ENCODE peak calls at places on chromosomes 3 and 15, in four cellular contexts. D, E, W and C are unnamed samples.

GRCh38 chr15:47609693-47610092 is 107.6 kb upstream of the SEMA6D start:
- DNase-seq in D (no peak), E (peak; percentile 25), W (no peak), C (no peak)

GRCh38 chr3:140595295-140595694 is 82.6 kb upstream of the TRIM42 start:
- DNase-seq in D (no peak), E (no peak), W (no peak), C (peak; percentile 40)

GRCh38 chr3:116040152-116040551 is 405.1 kb downstream of the LSAMP start:
- DNase-seq in D (no peak), E (no peak), W (no peak), C (no peak)

GRCh38 chr15:58440922-58441321 is 9.1 kb downstream of the LIPC start:
- DNase-seq in D (peak; percentile 26), E (no peak), W (no peak), C (peak; percentile 58)

GRCh38 chr15:74200394-74200793 is 2.2 kb downstream of the STRA6 start:
- DNase-seq in D (no peak), E (peak; percentile 35), W (no peak), C (no peak)

GRCh38 chr3:14439501-14440167 is 37.2 kb downstream of the SLC6A6 start:
- DNase-seq in D (no peak), E (peak; percentile 87), W (no peak), C (peak; percentile 77)

GRCh38 chr15:68821190-68821897 is 649 bp upstream of the ANP32A start:
- DNase-seq in D (no peak), E (no peak), W (no peak), C (peak; percentile 38)

GRCh38 chr3:150636258-150636657 is 33.1 kb downstream of the SELENOT start:
- DNase-seq in D (no peak), E (no peak), W (no peak), C (no peak)

GRCh38 chr3:59049671-59050331 is at the start of gene CFAP20DC:
- DNase-seq in D (peak; percentile 95), E (peak; percentile 97), W (peak; percentile 85), C (peak; percentile 89)

GRCh38 chr3:172515130-172515918 is 7.9 kb downstream of the TNFSF10 start:
- DNase-seq in D (no peak), E (no peak), W (no peak), C (no peak)

GRCh38 chr3:51974277-51974962 is 444 bp upstream of the ABHD14A start:
- DNase-seq in D (no peak), E (peak; percentile 62), W (no peak), C (no peak)

GRCh38 chr3:71511446-71511845 is 72.1 kb downstream of the FOXP1 start:
- DNase-seq in D (no peak), E (no peak), W (no peak), C (no peak)

GRCh38 chr15:84681822-84682221 is 23.8 kb upstream of the NMB start:
- DNase-seq in D (no peak), E (no peak), W (no peak), C (no peak)

GRCh38 chr3:102510663-102511062 is 75.8 kb downstream of the ZPLD1 start:
- DNase-seq in D (no peak), E (no peak), W (no peak), C (no peak)

GRCh38 chr3:138949445-138950005 is 2.5 kb downstream of the FOXL2NB start:
- DNase-seq in D (no peak), E (peak; percentile 45), W (no peak), C (no peak)

GRCh38 chr15:39232512-39232911 is 348.4 kb upstream of the THBS1 start:
- DNase-seq in D (no peak), E (peak; percentile 7), W (no peak), C (no peak)

GRCh38 chr3:24678441-24678865 is 183.8 kb upstream of the THRB start:
- DNase-seq in D (no peak), E (no peak), W (no peak), C (peak; percentile 15)

GRCh38 chr3:187689984-187690383 is 12.4 kb downstream of the RTP2 start:
- DNase-seq in D (no peak), E (no peak), W (no peak), C (no peak)

GRCh38 chr15:89469331-89470107 is 26.9 kb downstream of the RHCG start:
- DNase-seq in D (no peak), E (no peak), W (no peak), C (no peak)

GRCh38 chr3:23776352-23776891 is 29.3 kb upstream of the UBE2E1 start:
- DNase-seq in D (no peak), E (no peak), W (no peak), C (no peak)

GRCh38 chr15:69324031-69324430 is 25.3 kb downstream of the PAQR5 start:
- DNase-seq in D (no peak), E (no peak), W (no peak), C (no peak)

GRCh38 chr15:70159397-70160009 is 61.8 kb upstream of the TLE3 start:
- DNase-seq in D (no peak), E (no peak), W (no peak), C (no peak)

GRCh38 chr15:101542306-101543025 is 53.0 kb upstream of the PCSK6 start:
- DNase-seq in D (no peak), E (peak; percentile 71), W (no peak), C (no peak)

GRCh38 chr3:142447852-142448315 is at the start of gene XRN1:
- DNase-seq in D (peak; percentile 98), E (peak; percentile 99), W (peak; percentile 51), C (peak; percentile 99)

GRCh38 chr3:45135959-45136358 is 10.2 kb downstream of the CDCP1 start:
- DNase-seq in D (no peak), E (no peak), W (no peak), C (peak; percentile 89)

GRCh38 chr3:30294241-30294667 is 312.1 kb upstream of the TGFBR2 start:
- DNase-seq in D (no peak), E (no peak), W (no peak), C (no peak)

GRCh38 chr3:64167868-64168267 is 57.4 kb downstream of the PRICKLE2 start:
- DNase-seq in D (no peak), E (no peak), W (no peak), C (no peak)

GRCh38 chr3:127002195-127003174 is 19.6 kb downstream of the PLXNA1 start:
- DNase-seq in D (peak; percentile 91), E (peak; percentile 97), W (peak; percentile 58), C (peak; percentile 42)

GRCh38 chr15:81776961-81777360 is 268.9 kb downstream of the MEX3B start:
- DNase-seq in D (no peak), E (no peak), W (no peak), C (no peak)

GRCh38 chr3:64489361-64490044 is 198.3 kb downstream of the ADAMTS9 start:
- DNase-seq in D (peak; percentile 88), E (no peak), W (peak; percentile 68), C (peak; percentile 14)

GRCh38 chr3:71185733-71186455 is 397.6 kb downstream of the FOXP1 start:
- DNase-seq in D (no peak), E (no peak), W (no peak), C (peak; percentile 33)

GRCh38 chr15:73617310-73617709 is 15.9 kb downstream of the NPTN start:
- DNase-seq in D (no peak), E (no peak), W (no peak), C (no peak)

GRCh38 chr15:71634820-71635219 is 175.5 kb upstream of the NR2E3 start:
- DNase-seq in D (no peak), E (peak; percentile 24), W (no peak), C (no peak)

GRCh38 chr15:70665599-70665998 is 97.8 kb downstream of the UACA start:
- DNase-seq in D (no peak), E (no peak), W (no peak), C (no peak)

GRCh38 chr15:75704263-75704615 is 8.4 kb downstream of the CSPG4 start:
- DNase-seq in D (no peak), E (peak; percentile 74), W (no peak), C (no peak)

GRCh38 chr15:75706682-75706954 is 6.0 kb downstream of the CSPG4 start:
- DNase-seq in D (no peak), E (no peak), W (no peak), C (no peak)

GRCh38 chr15:75702431-75702830 is 10.2 kb downstream of the CSPG4 start:
- DNase-seq in D (no peak), E (no peak), W (no peak), C (no peak)

GRCh38 chr15:75704618-75705017 is 8.0 kb downstream of the CSPG4 start:
- DNase-seq in D (no peak), E (no peak), W (no peak), C (no peak)

GRCh38 chr15:75705854-75706681 is 6.6 kb downstream of the CSPG4 start:
- DNase-seq in D (no peak), E (no peak), W (no peak), C (no peak)
- TF ChIP-seq TEAD4 in D (no peak), E (no peak), W (no peak), C (no peak)

DNA sequence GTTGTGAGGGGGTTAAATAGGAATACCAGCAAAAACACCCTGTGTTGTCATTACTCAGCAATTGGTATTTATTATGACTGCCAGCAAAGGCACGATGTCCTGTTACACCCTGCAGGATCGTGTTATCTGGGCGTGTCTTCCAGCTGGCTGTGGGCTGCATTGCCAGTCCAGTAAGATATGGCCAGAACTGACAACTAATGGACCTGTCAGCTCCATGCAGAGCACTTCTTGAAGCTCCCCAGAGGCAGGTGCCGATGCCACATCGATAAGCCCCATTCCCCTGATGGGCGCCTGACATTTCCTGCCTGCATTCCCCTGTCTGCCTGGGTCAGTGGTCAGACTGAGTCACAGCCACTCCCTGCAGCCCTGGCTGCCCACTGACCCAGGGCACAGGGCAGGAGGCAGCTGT is 79.7 kb upstream of the RASGRF1 start:
- DNase-seq in D (no peak), E (peak; percentile 63), W (no peak), C (peak; percentile 26)
- TF ChIP-seq TEAD4 in D (no peak), E (no peak), W (no peak), C (no peak)

DNA sequence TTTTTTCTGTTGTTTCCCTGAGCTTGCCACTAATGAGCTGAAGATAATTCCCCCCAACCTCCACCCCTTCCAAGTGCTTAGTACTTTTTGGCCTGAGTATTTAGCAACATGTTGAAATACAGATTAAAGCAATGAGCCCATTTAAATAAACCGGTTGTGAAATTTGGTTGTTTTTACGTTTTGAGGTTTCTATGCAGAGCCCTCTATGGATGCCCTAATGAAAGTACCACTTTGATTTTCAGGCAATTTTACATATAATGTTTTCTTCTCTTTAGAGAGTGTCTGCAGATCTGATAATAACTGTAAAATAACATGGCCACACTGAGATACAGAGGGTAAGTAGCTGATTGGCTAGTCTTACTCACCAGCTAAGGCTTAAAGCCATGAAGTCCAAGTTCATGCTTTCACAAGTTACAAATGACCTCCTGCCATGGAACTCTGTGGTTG is 139.4 kb upstream of the SLC7A14 start:
- DNase-seq in D (no peak), E (no peak), W (no peak), C (peak; percentile 20)
- TF ChIP-seq TEAD4 in D (no peak), E (no peak), W (no peak), C (no peak)

GRCh38 chr3:113714702-113715101 is 18.3 kb upstream of the USF3 start:
- DNase-seq in D (no peak), E (no peak), W (no peak), C (no peak)
- TF ChIP-seq TEAD4 in D (no peak), E (no peak), W (no peak), C (no peak)

GRCh38 chr3:5298453-5298852 is 110.9 kb downstream of the EDEM1 start:
- DNase-seq in D (no peak), E (no peak), W (no peak), C (no peak)
- TF ChIP-seq TEAD4 in D (no peak), E (no peak), W (no peak), C (no peak)